ENCODE peak calls at places on chromosomes 13 and 19, in seven cellular contexts. Y, I, V, N, M, J and P are unnamed samples.

GRCh38 chr19:48419158-48419920 is 25.9 kb downstream of the GRIN2D start:
- DNase-seq in Y (peak), I (peak), V (peak), N (no peak), M (peak), J (peak), P (peak)

GRCh38 chr13:108859202-108860012 is 230.0 kb downstream of the MYO16 start:
- DNase-seq in Y (no peak), I (no peak), V (no peak), N (no peak), M (no peak), J (peak), P (no peak)

GRCh38 chr13:29958476-29958875 is 108.1 kb upstream of the UBL3 start:
- DNase-seq in Y (no peak), I (no peak), V (no peak), N (no peak), M (no peak), J (no peak), P (no peak)

GRCh38 chr13:94169783-94170513 is 309.5 kb downstream of the DCT start:
- DNase-seq in Y (no peak), I (peak), V (peak), N (no peak), M (no peak), J (no peak), P (no peak)

GRCh38 chr19:45467456-45468158 is at the start of gene FOSB:
- DNase-seq in Y (peak), I (peak), V (peak), N (peak), M (peak), J (peak), P (peak)

GRCh38 chr13:35599385-35599784 is 122.9 kb upstream of the MAB21L1 start:
- DNase-seq in Y (no peak), I (no peak), V (peak), N (no peak), M (no peak), J (no peak), P (no peak)

GRCh38 chr13:60335531-60335930 is 61.5 kb upstream of the TDRD3 start:
- DNase-seq in Y (no peak), I (no peak), V (peak), N (no peak), M (no peak), J (peak), P (no peak)

GRCh38 chr19:21610787-21611186 is 105.4 kb downstream of the ZNF429 start:
- DNase-seq in Y (no peak), I (no peak), V (no peak), N (no peak), M (no peak), J (no peak), P (no peak)

GRCh38 chr13:110319774-110320509 is 12.9 kb downstream of the COL4A2 start:
- DNase-seq in Y (no peak), I (no peak), V (no peak), N (no peak), M (peak), J (peak), P (no peak)

DNA sequence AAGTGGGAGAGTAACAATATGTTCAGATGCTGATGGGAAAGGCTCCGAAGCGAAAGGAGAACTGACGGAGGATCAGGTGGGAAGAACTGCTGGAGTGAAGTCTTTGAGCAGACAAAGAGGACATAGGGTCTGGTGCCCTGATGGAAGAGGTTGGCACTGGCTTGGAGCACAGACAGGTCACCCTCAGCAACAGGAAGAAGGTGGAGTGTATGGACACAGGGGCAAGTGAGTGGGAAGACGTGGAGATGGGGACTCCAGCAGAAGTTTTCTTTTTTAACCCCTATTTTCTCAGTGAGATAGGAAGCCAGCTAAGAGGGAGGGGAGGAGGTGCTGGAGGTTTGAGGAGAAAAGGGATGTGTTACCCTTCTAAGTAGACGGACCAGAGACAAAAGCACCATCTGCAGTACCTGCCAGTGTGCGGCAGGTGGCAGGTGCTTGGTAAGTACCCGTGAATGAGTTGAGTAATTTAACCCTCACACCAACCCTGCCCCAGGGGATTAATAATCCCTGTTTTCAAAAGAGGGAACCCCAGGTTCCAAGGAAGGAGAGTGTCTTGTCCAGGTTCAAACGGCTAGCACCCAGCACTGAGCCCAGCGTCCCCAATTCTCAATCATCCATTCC is 11.2 kb downstream of the HAS1 start:
- DNase-seq in Y (no peak), I (no peak), V (peak), N (no peak), M (no peak), J (peak), P (peak)
- TF ChIP-seq CTCF in Y (no peak), I (peak), V (peak), N (peak), M (no peak), J (peak), P (peak)

DNA sequence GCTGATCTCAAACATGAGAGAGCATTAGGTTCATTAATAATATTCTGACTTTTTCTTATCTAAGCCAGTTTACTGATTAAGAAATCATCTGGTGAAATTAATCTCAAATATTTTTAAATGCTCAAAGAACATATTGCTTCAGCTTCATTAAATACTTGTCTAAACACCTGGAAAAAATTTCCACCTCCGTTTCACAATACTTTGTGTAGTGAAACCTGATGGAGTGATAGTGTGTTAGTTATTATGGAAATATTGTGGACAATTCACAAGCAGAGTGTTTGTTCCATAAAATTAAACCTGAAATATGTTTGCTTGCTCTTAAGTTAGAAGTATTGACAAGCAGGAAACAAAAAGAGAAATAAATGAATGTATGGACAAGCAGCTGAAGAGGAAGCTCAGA is 57.3 kb upstream of the RNF113B start:
- DNase-seq in Y (no peak), I (no peak), V (no peak), N (no peak), M (no peak), J (no peak), P (no peak)
- TF ChIP-seq CTCF in Y (no peak), I (no peak), V (no peak), N (no peak), M (no peak), J (no peak), P (no peak)

GRCh38 chr19:32336259-32337111 is 8.9 kb upstream of the ZNF507 start:
- DNase-seq in Y (no peak), I (no peak), V (no peak), N (no peak), M (no peak), J (peak), P (no peak)
- TF ChIP-seq CTCF in Y (no peak), I (no peak), V (no peak), N (no peak), M (no peak), J (peak), P (no peak)

DNA sequence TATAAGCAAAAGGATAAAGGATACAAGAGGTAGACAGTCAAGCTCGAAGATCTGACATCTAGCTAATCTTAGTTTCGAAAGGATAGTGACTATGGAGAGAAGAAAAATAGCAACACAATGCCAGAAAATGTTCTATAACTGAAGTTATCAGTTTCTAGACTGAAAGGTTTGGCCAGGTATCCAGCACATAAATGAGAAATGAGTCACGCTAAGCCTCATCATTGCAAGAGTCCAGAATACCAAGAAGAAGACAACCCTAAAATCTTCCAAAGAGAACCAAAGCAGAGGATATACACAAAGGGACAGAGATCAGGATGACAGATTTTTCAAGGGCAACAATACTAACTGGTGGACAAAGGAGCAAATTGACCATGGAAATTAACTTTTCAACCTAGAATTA is 237.0 kb downstream of the POSTN start:
- DNase-seq in Y (no peak), I (no peak), V (no peak), N (no peak), M (no peak), J (no peak), P (no peak)
- TF ChIP-seq CTCF in Y (no peak), I (no peak), V (no peak), N (no peak), M (no peak), J (no peak), P (no peak)

GRCh38 chr19:49475995-49476880 is 2.2 kb downstream of the FLT3LG start:
- DNase-seq in Y (no peak), I (no peak), V (peak), N (peak), M (peak), J (no peak), P (peak)
- TF ChIP-seq CTCF in Y (peak), I (no peak), V (peak), N (peak), M (peak), J (peak), P (peak)

GRCh38 chr19:19034204-19034624 is 811 bp downstream of the ARMC6 start:
- DNase-seq in Y (peak), I (peak), V (peak), N (no peak), M (no peak), J (peak), P (peak)

GRCh38 chr19:19033176-19033425 is 216 bp downstream of the SUGP2 start:
- DNase-seq in Y (no peak), I (no peak), V (peak), N (no peak), M (no peak), J (no peak), P (no peak)

GRCh38 chr19:19028526-19028925 is 4.8 kb downstream of the SUGP2 start:
- DNase-seq in Y (no peak), I (no peak), V (no peak), N (no peak), M (no peak), J (no peak), P (no peak)

GRCh38 chr19:19032420-19033175 is 719 bp downstream of the SUGP2 start:
- DNase-seq in Y (peak), I (peak), V (peak), N (peak), M (no peak), J (peak), P (peak)

DNA sequence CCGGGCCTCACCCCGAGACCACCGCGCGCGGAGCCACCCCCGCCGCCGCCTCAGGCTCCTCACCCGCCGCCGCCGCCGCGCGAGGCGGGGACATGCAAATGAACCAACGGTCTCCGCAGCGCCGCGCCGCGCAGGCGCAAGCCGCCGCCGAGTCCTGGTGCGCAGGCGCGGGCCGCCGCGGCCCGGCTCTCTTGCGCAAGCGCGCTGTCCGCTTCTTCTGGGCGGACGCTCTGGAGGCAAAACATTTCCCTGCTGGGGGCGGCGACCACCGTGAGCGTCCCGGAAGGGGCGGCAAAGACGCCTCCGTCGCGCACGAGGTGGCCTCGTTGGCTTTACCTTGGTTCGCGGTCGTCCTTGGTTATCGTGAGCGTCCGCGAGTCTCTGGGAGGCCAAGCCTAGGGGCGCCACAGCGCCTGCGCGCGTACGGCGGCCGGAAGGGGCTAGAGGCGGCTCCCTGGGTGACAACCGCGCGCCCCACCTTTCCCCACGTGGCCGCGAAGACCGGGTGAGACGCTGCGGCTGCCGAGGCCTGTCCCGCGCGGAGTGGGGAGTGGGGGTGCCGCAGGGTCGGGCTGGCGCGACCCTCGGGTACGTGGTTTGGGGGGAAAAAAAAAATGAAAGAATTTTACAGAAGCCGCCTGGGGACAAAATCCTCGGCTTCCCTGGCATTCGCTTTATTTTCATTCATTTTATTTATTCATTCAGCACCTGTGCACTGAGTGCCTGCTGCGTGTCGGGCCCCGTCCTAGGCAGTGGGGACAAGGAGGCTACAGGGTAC is at the start of the genes ARMC6 and SUGP2:
- DNase-seq in Y (peak), I (peak), V (peak), N (peak), M (peak), J (peak), P (peak)
- TF ChIP-seq CTCF in Y (no peak), I (peak), V (no peak), N (peak), M (no peak), J (no peak), P (no peak)

GRCh38 chr19:43555185-43555770 is 20.0 kb downstream of the XRCC1 start:
- DNase-seq in Y (peak), I (peak), V (peak), N (peak), M (no peak), J (peak), P (peak)
- TF ChIP-seq CTCF in Y (peak), I (peak), V (peak), N (peak), M (peak), J (peak), P (peak)

GRCh38 chr19:24054044-24054935 is 32.7 kb upstream of the ZNF254 start:
- DNase-seq in Y (no peak), I (no peak), V (no peak), N (no peak), M (no peak), J (peak), P (no peak)
- TF ChIP-seq CTCF in Y (no peak), I (no peak), V (no peak), N (no peak), M (no peak), J (no peak), P (no peak)

GRCh38 chr13:32381539-32381938 is 46.4 kb downstream of the N4BP2L1 start:
- DNase-seq in Y (peak), I (no peak), V (peak), N (no peak), M (no peak), J (peak), P (peak)
- TF ChIP-seq CTCF in Y (no peak), I (peak), V (peak), N (peak), M (no peak), J (peak), P (peak)